ENCODE peak calls at places on chromosomes 5 and 9, in six cellular contexts. O, C, I, Q, N and S are unnamed samples.
A peak's percentile ranks its signal among the peaks of the same experiment; 100 is the strongest.

GRCh38 chr5:97528941-97529340 is 345.9 kb upstream of the RIOK2 start:
- DNase-seq in Q (no peak), N (no peak), I (peak; percentile 44), C (no peak), O (no peak), S (no peak)

GRCh38 chr5:157558089-157558595 is 17.4 kb downstream of the ADAM19 start:
- DNase-seq in I (no peak), C (no peak), N (no peak), Q (no peak), O (no peak), S (no peak)

GRCh38 chr5:103464801-103465484 is 97.6 kb downstream of the NUDT12 start:
- DNase-seq in I (no peak), C (no peak), O (no peak), N (no peak), Q (no peak), S (no peak)

GRCh38 chr9:2420488-2421056 is 201.0 kb upstream of the VLDLR start:
- DNase-seq in O (no peak), C (no peak), N (no peak), I (no peak), Q (no peak), S (no peak)

GRCh38 chr9:107438211-107439030 is 51.1 kb downstream of the KLF4 start:
- DNase-seq in I (no peak), O (no peak), N (no peak), C (no peak), Q (no peak), S (no peak)

GRCh38 chr5:151080620-151081425 is at the start of gene TNIP1:
- DNase-seq in Q (peak; percentile 98), N (peak; percentile 92), O (peak; percentile 99), I (no peak), C (peak; percentile 90), S (no peak)

GRCh38 chr5:17169507-17169906 is 47.9 kb upstream of the BASP1 start:
- DNase-seq in O (no peak), C (no peak), I (peak; percentile 68), Q (no peak), N (no peak), S (no peak)

GRCh38 chr5:82365744-82366228 is 87.6 kb upstream of the RPS23 start:
- DNase-seq in Q (no peak), O (peak; percentile 61), N (no peak), I (no peak), C (no peak), S (no peak)

GRCh38 chr9:91421987-91422765 is 1.5 kb downstream of the NFIL3 start:
- DNase-seq in Q (peak; percentile 28), O (no peak), I (no peak), N (no peak), C (peak; percentile 16), S (no peak)

GRCh38 chr9:37433754-37434435 is 11.4 kb downstream of the GRHPR start:
- DNase-seq in C (no peak), N (no peak), I (no peak), O (no peak), Q (no peak), S (no peak)

GRCh38 chr9:123044556-123044955 is 11.1 kb downstream of the GPR21 start:
- DNase-seq in O (no peak), Q (no peak), C (no peak), I (peak; percentile 56), N (no peak), S (no peak)

GRCh38 chr9:76732341-76732958 is 31.8 kb upstream of the PCA3 start:
- DNase-seq in I (no peak), N (no peak), Q (no peak), O (no peak), C (no peak), S (no peak)

GRCh38 chr5:72436796-72437471 is 70.3 kb downstream of the ZNF366 start:
- DNase-seq in N (no peak), Q (no peak), I (no peak), C (no peak), O (no peak), S (no peak)

GRCh38 chr9:22528485-22528884 is 81.9 kb downstream of the DMRTA1 start:
- DNase-seq in Q (no peak), C (no peak), O (no peak), N (no peak), I (peak; percentile 11), S (no peak)

GRCh38 chr9:116539549-116539948 is 147.6 kb upstream of the TRIM32 start:
- DNase-seq in N (no peak), O (no peak), Q (no peak), I (no peak), C (no peak), S (no peak)

GRCh38 chr9:31916591-31917223 is 467.7 kb upstream of the ACO1 start:
- DNase-seq in Q (no peak), I (no peak), O (no peak), C (no peak), N (no peak), S (no peak)

GRCh38 chr9:15824310-15824709 is 271.5 kb downstream of the CCDC171 start:
- DNase-seq in I (no peak), O (no peak), N (no peak), C (no peak), Q (no peak), S (no peak)

GRCh38 chr9:138077898-138078540 is 200.4 kb downstream of the CACNA1B start:
- DNase-seq in N (no peak), C (no peak), O (no peak), Q (no peak), I (no peak), S (no peak)

GRCh38 chr9:91180930-91181268 is 180.8 kb downstream of the AUH start:
- DNase-seq in O (no peak), Q (no peak), C (no peak), I (no peak), N (no peak), S (no peak)

GRCh38 chr5:94690778-94691177 is 72.3 kb downstream of the SLF1 start:
- DNase-seq in Q (no peak), N (no peak), I (no peak), C (no peak), O (no peak), S (no peak)

GRCh38 chr5:138533973-138534941 is 8.8 kb downstream of the ETF1 start:
- DNase-seq in C (no peak), O (no peak), I (no peak), Q (no peak), N (no peak), S (no peak)

GRCh38 chr5:154945695-154946301 is 4.9 kb downstream of the MRPL22 start:
- DNase-seq in C (no peak), I (no peak), O (no peak), Q (no peak), N (no peak), S (no peak)

GRCh38 chr5:163569284-163569683 is 63.9 kb downstream of the MAT2B start:
- DNase-seq in N (no peak), I (no peak), Q (no peak), C (no peak), O (no peak), S (no peak)

DNA sequence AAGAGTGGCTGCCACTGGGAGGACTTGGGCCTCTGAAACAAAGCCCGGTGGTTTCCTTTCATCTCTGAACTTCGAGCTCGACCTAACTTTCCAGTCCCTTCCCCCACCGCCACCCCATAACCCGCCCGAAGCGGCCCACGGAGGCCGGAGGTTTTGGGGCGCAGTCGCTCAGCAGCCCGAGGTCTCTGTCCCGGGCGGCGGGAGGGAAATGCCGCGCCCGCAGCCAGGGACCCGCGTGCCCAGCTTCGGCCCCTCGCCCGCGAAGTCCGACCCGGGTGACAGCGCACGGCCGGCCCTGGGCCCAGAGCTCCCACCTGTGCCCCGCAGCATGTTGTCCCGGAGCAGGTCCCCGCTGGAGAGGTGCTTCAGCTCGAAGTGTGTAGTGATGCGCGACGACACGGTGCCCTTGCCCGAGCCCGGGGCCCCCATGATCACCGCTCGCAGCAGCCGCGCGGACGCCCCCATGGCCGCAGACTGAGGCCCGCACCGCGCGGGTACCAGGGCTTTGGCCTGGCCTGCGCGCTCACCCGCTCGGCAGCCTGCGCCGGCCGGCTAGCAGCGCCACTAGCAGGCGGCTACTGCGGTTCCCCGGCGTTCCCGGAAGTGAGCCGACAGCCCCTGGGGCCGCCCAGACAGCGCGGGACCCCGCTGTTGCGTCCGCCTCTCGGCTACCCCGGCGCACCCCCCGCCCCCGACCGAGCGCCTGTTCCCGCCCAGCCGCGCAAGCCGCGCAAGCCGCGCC is at the start of gene AK3:
- DNase-seq in C (peak; percentile 82), Q (peak; percentile 98), I (peak; percentile 66), N (peak; percentile 82), O (peak; percentile 85), S (peak; percentile 48)
- TF ChIP-seq CTCF in C (no peak), Q (peak; percentile 42), I (peak; percentile 25), N (no peak), O (no peak), S (no peak)

DNA sequence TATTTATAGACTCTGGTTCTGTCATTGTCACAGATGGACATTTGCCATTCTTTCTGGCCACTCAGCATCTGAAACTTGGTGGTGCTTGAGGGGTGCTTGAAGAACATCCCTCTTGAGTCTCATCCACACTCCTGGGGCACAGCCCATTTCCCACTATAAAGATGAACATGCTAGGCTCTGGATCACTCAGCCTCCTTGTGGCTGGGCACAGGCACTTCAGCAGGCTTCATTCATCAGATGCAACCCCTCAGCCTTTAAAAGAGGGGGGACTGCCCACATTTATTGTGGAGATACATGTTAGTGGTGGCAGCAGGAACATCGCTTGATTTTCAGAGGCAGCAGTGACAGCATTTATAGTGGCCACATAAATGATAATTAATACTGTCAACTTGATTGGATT is 124.7 kb upstream of the NIPBL start:
- DNase-seq in I (no peak), Q (no peak), N (no peak), O (no peak), C (no peak), S (no peak)
- TF ChIP-seq CTCF in I (peak; percentile 20), Q (no peak), N (no peak), O (peak; percentile 18), C (no peak), S (no peak)

GRCh38 chr5:59661306-59661705 is 232.2 kb downstream of the PDE4D start:
- DNase-seq in N (no peak), C (no peak), Q (no peak), I (no peak), O (no peak), S (no peak)
- TF ChIP-seq CTCF in N (no peak), C (no peak), Q (no peak), I (no peak), O (no peak), S (no peak)

DNA sequence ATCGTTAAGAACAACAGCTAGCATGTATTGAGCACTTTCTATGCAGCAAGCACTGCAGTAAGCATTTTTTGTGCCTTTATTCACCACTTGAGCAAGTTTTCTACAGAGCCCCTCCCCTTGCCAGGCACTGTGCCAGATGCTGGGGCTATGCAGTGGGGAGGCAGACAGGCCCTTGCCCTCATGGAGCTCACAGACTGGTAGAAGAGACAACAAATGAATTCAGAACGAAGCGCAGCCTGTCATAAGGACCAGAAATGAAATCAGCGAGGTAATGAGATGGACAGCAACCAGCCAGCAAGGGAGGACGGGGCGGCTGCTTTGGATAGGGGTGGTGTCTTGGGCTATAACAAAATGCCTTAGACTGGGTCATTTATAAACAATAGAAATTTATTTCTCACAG is 68.8 kb downstream of the C9orf50 start:
- DNase-seq in Q (no peak), C (no peak), O (no peak), N (no peak), I (no peak), S (no peak)
- TF ChIP-seq CTCF in Q (no peak), C (no peak), O (no peak), N (no peak), I (no peak), S (no peak)